ENCODE peak calls at places on chromosome 13, in four cellular contexts. E is bronchial epithelial cell, C is neural crest cell, V is HTR-8/SVneo. D is an unnamed sample.

GRCh38 chr13:70203661-70204229 is 95.5 kb upstream of the KLHL1 start:
- DNase-seq in E (peak), C (no peak), V (no peak), D (no peak)

GRCh38 chr13:42137856-42138537 is 89.5 kb downstream of the DGKH start:
- DNase-seq in E (peak), C (no peak), V (no peak), D (no peak)

GRCh38 chr13:87893982-87894527 is 222.9 kb downstream of the SLITRK5 start:
- DNase-seq in E (no peak), C (no peak), V (no peak), D (no peak)

GRCh38 chr13:100235311-100235901 is 146.5 kb downstream of the PCCA start:
- DNase-seq in E (peak), C (peak), V (peak), D (no peak)

GRCh38 chr13:52925775-52926285 is 77.4 kb upstream of the PCDH8 start:
- DNase-seq in E (peak), C (no peak), V (no peak), D (peak)

GRCh38 chr13:53920916-53921315 is 892.3 kb downstream of the OLFM4 start:
- DNase-seq in E (no peak), C (no peak), V (no peak), D (no peak)

GRCh38 chr13:27997904-27998522 is 9.5 kb upstream of the URAD start:
- DNase-seq in E (peak), C (peak), V (no peak), D (no peak)

GRCh38 chr13:95180513-95181245 is 120.6 kb downstream of the ABCC4 start:
- DNase-seq in E (no peak), C (no peak), V (no peak), D (no peak)

GRCh38 chr13:46580362-46580839 is 27.4 kb downstream of the LRCH1 start:
- DNase-seq in E (no peak), C (no peak), V (no peak), D (no peak)

GRCh38 chr13:76512676-76513277 is 373.4 kb downstream of the KCTD12 start:
- DNase-seq in E (peak), C (no peak), V (no peak), D (peak)

GRCh38 chr13:95814494-95814893 is 137.6 kb downstream of the DNAJC3 start:
- DNase-seq in E (no peak), C (no peak), V (no peak), D (no peak)

GRCh38 chr13:107450931-107451330 is 764.4 kb downstream of the LIG4 start:
- DNase-seq in E (no peak), C (no peak), V (peak), D (no peak)

GRCh38 chr13:106318941-106319411 is 216.5 kb downstream of the EFNB2 start:
- DNase-seq in E (peak), C (no peak), V (peak), D (peak)

GRCh38 chr13:100789481-100789880 is 114.9 kb upstream of the TMTC4 start:
- DNase-seq in E (peak), C (no peak), V (no peak), D (no peak)

GRCh38 chr13:94162289-94162688 is 317.2 kb downstream of the DCT start:
- DNase-seq in E (no peak), C (no peak), V (no peak), D (no peak)

GRCh38 chr13:32905063-32905863 is 111.0 kb upstream of the KL start:
- DNase-seq in E (peak), C (no peak), V (no peak), D (no peak)

GRCh38 chr13:66014757-66015156 is 1215.4 kb downstream of the PCDH9 start:
- DNase-seq in E (no peak), C (no peak), V (no peak), D (no peak)